ENCODE peak calls at places on chromosomes 12 and 14, in seven cellular contexts. K is iPS-NIHi11; P is DMS153; D is tibial nerve; C is psoas muscle; Q is left cardiac atrium; M is CD4-positive, alpha-beta T cell. I is an unnamed sample.

GRCh38 chr12:76866726-76867125 is 12.1 kb downstream of the CSRP2 start:
- DNase-seq in C (no peak), K (no peak), M (no peak), Q (no peak), D (no peak), P (no peak), I (no peak)

GRCh38 chr12:2057041-2057792 is 4.4 kb downstream of the CACNA1C start:
- DNase-seq in P (no peak), D (peak; percentile 63), C (peak; percentile 77), M (no peak), Q (peak; percentile 74), K (peak; percentile 79), I (no peak)

GRCh38 chr14:26190644-26191043 is 407.2 kb downstream of the NOVA1 start:
- DNase-seq in K (no peak), Q (no peak), C (no peak), M (no peak), D (no peak), P (no peak), I (no peak)

GRCh38 chr12:113880337-113880736 is 85.8 kb downstream of the RBM19 start:
- DNase-seq in P (peak; percentile 75), D (no peak), K (no peak), Q (no peak), M (no peak), C (no peak), I (no peak)

GRCh38 chr14:31926123-31926522 is 151.0 kb upstream of the ARHGAP5 start:
- DNase-seq in C (no peak), Q (no peak), K (peak; percentile 60), D (no peak), M (no peak), P (no peak), I (peak; percentile 24)

GRCh38 chr12:9134981-9135628 is 19.4 kb upstream of the A2M start:
- DNase-seq in M (no peak), K (no peak), C (no peak), P (no peak), D (no peak), Q (no peak), I (no peak)

GRCh38 chr14:23469127-23469905 is at the start of gene NGDN:
- DNase-seq in C (peak; percentile 96), D (peak; percentile 98), K (peak; percentile 96), M (peak; percentile 90), P (peak; percentile 100), Q (peak; percentile 93), I (peak; percentile 100)

GRCh38 chr12:21001778-21002177 is 129.2 kb upstream of the SLCO1B1 start:
- DNase-seq in Q (no peak), C (no peak), D (no peak), P (no peak), M (no peak), K (no peak), I (no peak)

GRCh38 chr12:121798807-121799174 is 5.0 kb upstream of the SETD1B start:
- DNase-seq in Q (no peak), K (no peak), C (no peak), P (no peak), M (no peak), D (no peak), I (no peak)

GRCh38 chr12:119664642-119665041 is 3.3 kb upstream of the PRKAB1 start:
- DNase-seq in Q (no peak), K (no peak), C (no peak), M (no peak), P (no peak), D (no peak), I (no peak)

GRCh38 chr12:131832393-131833231 is 4.4 kb downstream of the MMP17 start:
- DNase-seq in M (no peak), K (no peak), D (no peak), Q (peak; percentile 75), P (peak; percentile 61), C (peak; percentile 85), I (peak; percentile 42)

GRCh38 chr14:56023681-56024080 is 94.5 kb upstream of the PELI2 start:
- DNase-seq in P (no peak), M (no peak), K (no peak), C (no peak), D (no peak), Q (no peak), I (peak; percentile 27)

I was measured in globus pallidus.